ENCODE peak calls at places on chromosomes 3 and 15, in nine cellular contexts. R is T-helper 1 cell; L is natural killer cell; I is CD8-positive, alpha-beta memory T cell; J is left ventricle myocardium superior; X is NCI-H2081; P is stimulated activated CD8-positive, alpha-beta memory T cell treated with anti-CD3 and anti-CD28 coated beads, Interleukin-15, amount 100 ng/mL, for 4 hours; S is T1000; H is T47D. N is an unnamed sample.

GRCh38 chr3:143158549-143158988 is 39.0 kb downstream of the CHST2 start:
- DNase-seq in I (no peak), R (no peak), L (no peak), H (no peak), X (no peak), S (no peak), J (no peak), P (no peak), N (no peak)

GRCh38 chr15:64640146-64640868 is 135.1 kb downstream of the RBPMS2 start:
- DNase-seq in H (peak; percentile 74), S (no peak), I (no peak), J (no peak), L (no peak), R (no peak), X (no peak), P (no peak), N (no peak)

GRCh38 chr15:95129589-95129988 is 898.2 kb downstream of the MCTP2 start:
- DNase-seq in X (no peak), I (no peak), J (no peak), H (no peak), L (no peak), R (no peak), S (no peak), P (no peak), N (no peak)

GRCh38 chr3:69088033-69088432 is 3.3 kb downstream of the ARL6IP5 start:
- DNase-seq in I (no peak), R (no peak), J (no peak), S (no peak), X (no peak), L (no peak), H (no peak), P (no peak), N (no peak)

GRCh38 chr3:150062492-150062891 is 91.8 kb upstream of the PFN2 start:
- DNase-seq in R (no peak), I (no peak), S (no peak), L (no peak), X (no peak), P (no peak), H (no peak), J (no peak), N (no peak)

GRCh38 chr3:86990171-86990733 is 697 bp downstream of the VGLL3 start:
- DNase-seq in P (no peak), R (no peak), S (no peak), H (no peak), I (no peak), L (no peak), J (no peak), X (peak; percentile 4), N (no peak)

GRCh38 chr3:53222183-53222901 is 33.5 kb downstream of the TKT start:
- DNase-seq in P (no peak), J (peak; percentile 8), R (no peak), L (no peak), X (no peak), H (no peak), S (no peak), I (no peak), N (no peak)

GRCh38 chr3:156978471-156978961 is 152.4 kb downstream of the LEKR1 start:
- DNase-seq in R (no peak), J (no peak), S (no peak), I (no peak), P (no peak), X (no peak), H (no peak), L (no peak), N (no peak)

GRCh38 chr15:62737551-62737950 is 305.0 kb upstream of the TPM1 start:
- DNase-seq in P (no peak), H (no peak), L (no peak), S (no peak), I (no peak), J (no peak), R (no peak), X (no peak), N (no peak)

GRCh38 chr15:93330862-93331544 is 242.0 kb upstream of the RGMA start:
- DNase-seq in L (no peak), R (no peak), H (no peak), I (no peak), P (no peak), X (no peak), S (no peak), J (no peak), N (no peak)

GRCh38 chr3:110413291-110413690 is 658.3 kb upstream of the NECTIN3 start:
- DNase-seq in X (no peak), J (no peak), S (no peak), I (no peak), P (no peak), R (no peak), H (no peak), L (no peak), N (no peak)

GRCh38 chr3:194112120-194113106 is 23.5 kb upstream of the HES1 start:
- DNase-seq in I (no peak), L (no peak), P (no peak), R (no peak), S (no peak), H (peak; percentile 90), X (peak; percentile 69), J (no peak), N (no peak)

GRCh38 chr3:7290062-7290825 is 429.3 kb downstream of the GRM7 start:
- DNase-seq in J (no peak), H (no peak), R (no peak), S (no peak), I (no peak), L (no peak), P (no peak), X (no peak), N (no peak)

N was measured in cortex of kidney.